ENCODE peak calls at places on chromosomes 11 and 22, in eight cellular contexts. C is heart right ventricle, T is fibroblast of lung, D is A549, M is dorsolateral prefrontal cortex, X is PC-3, F is cardiac muscle cell, Q is heart left ventricle. B is an unnamed sample.

GRCh38 chr22:32534252-32535215 is 59.9 kb downstream of the FBXO7 start:
- DNase-seq in C (peak; percentile 59), T (peak; percentile 53), D (no peak), M (no peak), X (no peak), F (no peak), Q (peak; percentile 75), B (no peak)

GRCh38 chr22:29719894-29720645 is at the start of gene CABP7:
- DNase-seq in C (no peak), T (no peak), D (no peak), M (no peak), X (peak; percentile 7), F (peak; percentile 45), Q (no peak), B (no peak)

GRCh38 chr11:85307381-85307780 is 319.8 kb downstream of the DLG2 start:
- DNase-seq in C (no peak), T (peak; percentile 51), D (no peak), M (no peak), X (peak; percentile 59), F (no peak), Q (no peak), B (no peak)

GRCh38 chr11:88418508-88418907 is 81.0 kb upstream of the CTSC start:
- DNase-seq in C (no peak), T (no peak), D (no peak), M (no peak), X (peak; percentile 78), F (no peak), Q (no peak), B (no peak)

GRCh38 chr11:77107950-77108349 is 5.3 kb downstream of the OMP start:
- DNase-seq in C (no peak), T (peak; percentile 94), D (peak; percentile 43), M (no peak), X (peak; percentile 94), F (no peak), Q (peak; percentile 69), B (no peak)

GRCh38 chr11:12196862-12197261 is 86.5 kb downstream of the MICAL2 start:
- DNase-seq in C (no peak), T (no peak), D (no peak), M (no peak), X (no peak), F (no peak), Q (no peak), B (no peak)

GRCh38 chr11:1871531-1871930 is 18.6 kb downstream of the LSP1 start:
- DNase-seq in C (peak; percentile 6), T (no peak), D (no peak), M (no peak), X (no peak), F (no peak), Q (no peak), B (no peak)

GRCh38 chr22:35170716-35171697 is 86.3 kb upstream of the HMGXB4 start:
- DNase-seq in C (no peak), T (no peak), D (no peak), M (no peak), X (no peak), F (no peak), Q (no peak), B (no peak)

GRCh38 chr22:40637181-40638150 is 947 bp upstream of the MRTFA start:
- DNase-seq in C (no peak), T (no peak), D (no peak), M (no peak), X (peak; percentile 7), F (no peak), Q (peak; percentile 56), B (peak; percentile 53)

GRCh38 chr11:80616070-80616800 is 1175.4 kb upstream of the TENM4 start:
- DNase-seq in C (no peak), T (no peak), D (no peak), M (no peak), X (no peak), F (no peak), Q (no peak), B (no peak)

GRCh38 chr11:43493431-43493830 is 134.7 kb downstream of the TTC17 start:
- DNase-seq in C (no peak), T (no peak), D (no peak), M (no peak), X (no peak), F (no peak), Q (no peak), B (no peak)

GRCh38 chr11:4947505-4947904 is at the start of gene OR51A4:
- DNase-seq in C (no peak), T (no peak), D (no peak), M (no peak), X (no peak), F (no peak), Q (no peak), B (no peak)

GRCh38 chr11:96045622-96046456 is 121.9 kb upstream of the MTMR2 start:
- DNase-seq in C (peak; percentile 23), T (peak; percentile 87), D (no peak), M (no peak), X (no peak), F (peak; percentile 59), Q (peak; percentile 32), B (peak; percentile 15)

GRCh38 chr22:36300396-36301212 is 47.7 kb downstream of the APOL1 start:
- DNase-seq in C (no peak), T (no peak), D (no peak), M (no peak), X (no peak), F (no peak), Q (no peak), B (no peak)

GRCh38 chr11:125578783-125579182 is 9.5 kb downstream of the EI24 start:
- DNase-seq in C (no peak), T (no peak), D (no peak), M (no peak), X (no peak), F (no peak), Q (no peak), B (no peak)

GRCh38 chr11:1561266-1561665 is 10.8 kb downstream of the DUSP8 start:
- DNase-seq in C (no peak), T (no peak), D (no peak), M (no peak), X (no peak), F (no peak), Q (no peak), B (no peak)

GRCh38 chr11:31422703-31423102 is 53.0 kb downstream of the DNAJC24 start:
- DNase-seq in C (no peak), T (no peak), D (no peak), M (no peak), X (no peak), F (no peak), Q (no peak), B (no peak)

GRCh38 chr11:114059278-114059983 is at the start of gene ZBTB16:
- DNase-seq in C (peak; percentile 90), T (no peak), D (no peak), M (peak; percentile 79), X (no peak), F (peak; percentile 87), Q (peak; percentile 93), B (peak; percentile 80)

GRCh38 chr11:117815262-117815803 is 9.2 kb downstream of the FXYD2 start:
- DNase-seq in C (peak; percentile 40), T (no peak), D (no peak), M (no peak), X (no peak), F (no peak), Q (peak; percentile 52), B (no peak)

DNA sequence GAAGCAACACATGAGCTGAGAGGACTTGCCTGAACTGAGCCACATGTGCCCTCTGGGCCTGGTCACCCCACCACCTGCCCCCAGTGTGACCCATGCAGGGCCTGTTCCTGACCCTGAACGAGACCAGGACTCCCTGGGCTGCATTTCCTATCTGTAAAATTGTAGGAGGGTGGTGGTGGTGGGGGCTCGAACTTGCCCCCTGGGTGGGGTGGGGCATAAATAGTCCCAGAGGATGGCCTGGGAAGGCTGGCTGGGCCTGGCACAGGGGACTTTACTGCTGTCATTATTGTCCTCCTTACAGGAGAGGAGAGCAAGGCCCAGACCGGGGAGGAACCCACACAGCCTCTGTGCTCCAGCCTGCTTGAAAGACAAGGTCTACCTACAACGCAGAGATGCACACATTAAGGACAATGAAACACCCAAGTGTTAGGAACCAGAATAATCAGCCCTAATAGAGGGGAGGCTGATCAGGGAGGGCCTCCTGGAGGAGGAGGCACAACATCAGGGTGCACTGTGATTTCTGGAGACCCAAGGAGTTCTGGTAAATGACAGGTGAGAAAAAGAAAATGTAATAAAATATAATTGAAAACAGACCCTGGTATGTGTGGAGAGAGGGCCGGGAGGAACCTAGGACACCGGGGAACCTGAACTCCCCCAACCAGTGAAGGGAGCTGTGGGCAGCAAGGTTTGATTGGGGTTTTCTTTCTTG is 2.8 kb upstream of the AIFM3 start:
- DNase-seq in C (no peak), T (no peak), D (no peak), M (no peak), X (no peak), F (no peak), Q (peak; percentile 18), B (no peak)
- TF ChIP-seq CTCF in C (no peak), T (no peak), D (no peak), M (no peak), X (no peak), F (no peak), Q (no peak), B (no peak)

DNA sequence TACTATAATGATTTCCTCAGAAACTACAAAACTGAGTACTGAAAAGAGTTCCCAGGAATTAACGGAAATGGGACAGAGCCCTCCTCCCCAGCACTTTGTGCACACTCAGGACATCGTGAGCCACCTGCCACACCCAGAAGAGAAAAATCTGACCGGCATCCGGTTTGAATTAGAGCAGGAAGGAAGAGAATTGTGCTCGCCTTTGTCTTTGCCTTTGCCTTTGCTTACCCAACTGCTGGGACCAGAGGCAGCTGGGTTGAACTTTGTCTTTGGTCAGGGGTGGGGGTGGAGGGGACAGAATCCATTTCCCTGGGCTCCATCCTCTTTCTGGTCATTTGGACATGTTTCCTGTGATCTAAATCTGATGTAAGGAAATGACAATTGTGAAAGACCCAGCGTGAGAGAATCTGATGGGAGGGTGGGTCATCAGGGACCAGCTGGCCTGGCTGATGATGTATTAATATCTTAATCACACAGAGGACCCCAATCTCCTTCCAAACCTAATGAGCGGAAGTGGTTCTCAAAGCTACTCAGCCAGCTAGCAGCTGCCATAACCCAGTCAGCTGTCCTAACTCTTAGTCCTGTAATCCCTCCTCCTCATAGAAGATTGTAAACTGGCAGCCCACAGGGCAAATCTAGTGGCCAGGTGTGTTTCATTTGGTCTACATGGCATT is 1.1 kb upstream of the LIMK2 start:
- DNase-seq in C (no peak), T (no peak), D (no peak), M (no peak), X (no peak), F (no peak), Q (peak; percentile 60), B (peak; percentile 22)
- H3K27ac ChIP-seq in C (peak overlapping the region; percentile 86), T (no peak overlapping the region), D (no peak overlapping the region), M (peak overlapping the region; percentile 73), X (no peak overlapping the region), F (no peak overlapping the region), Q (peak overlapping the region; percentile 84), B (peak overlapping the region; percentile 77)

GRCh38 chr11:115672412-115672811 is 168.2 kb upstream of the CADM1 start:
- DNase-seq in C (no peak), T (no peak), D (no peak), M (no peak), X (no peak), F (no peak), Q (no peak), B (no peak)
- TF ChIP-seq CTCF in C (peak; percentile 18), T (no peak), D (no peak), M (no peak), X (no peak), F (no peak), Q (no peak), B (no peak)

DNA sequence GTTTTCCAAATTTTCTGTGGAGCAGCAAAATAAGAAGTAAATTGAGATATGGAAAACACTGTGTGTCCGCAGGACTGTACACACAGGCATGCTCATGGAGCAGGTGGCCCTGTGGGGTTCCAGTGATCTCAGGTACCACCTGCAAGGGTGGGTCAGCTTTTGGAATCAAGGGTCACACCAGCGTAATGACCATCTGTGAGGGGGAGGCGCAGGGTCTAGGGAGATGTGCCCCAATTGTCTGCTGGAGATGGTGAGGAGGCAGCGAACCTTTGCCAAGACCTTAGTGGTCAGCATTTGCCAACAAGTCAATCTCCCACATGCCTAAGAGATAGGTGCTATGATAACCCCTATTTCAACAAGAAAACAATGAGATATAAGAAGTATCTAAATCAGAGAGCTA is 49.4 kb downstream of the SHANK2 start:
- DNase-seq in C (no peak), T (no peak), D (no peak), M (no peak), X (no peak), F (no peak), Q (no peak), B (no peak)
- H3K27ac ChIP-seq in C (no peak overlapping the region), T (no peak overlapping the region), D (no peak overlapping the region), M (no peak overlapping the region), X (no peak overlapping the region), F (no peak overlapping the region), Q (no peak overlapping the region), B (no peak overlapping the region)

B was measured in tibial nerve.